ENCODE peak calls at places on chromosomes 13 and 19, in seven cellular contexts. X, E, A, D, Y, U and I are unnamed samples.

GRCh38 chr13:31846984-31847752 is 107.8 kb downstream of the RXFP2 start:
- DNase-seq in Y (no peak), A (no peak), D (no peak), U (no peak), E (no peak), X (no peak), I (no peak)

GRCh38 chr13:113207890-113208423 is 512 bp downstream of the PCID2 start:
- DNase-seq in Y (peak; percentile 70), D (peak; percentile 59), A (no peak), E (peak; percentile 35), X (no peak), U (no peak), I (no peak)

GRCh38 chr13:100789968-100790367 is 115.4 kb upstream of the TMTC4 start:
- DNase-seq in X (no peak), Y (no peak), U (no peak), D (no peak), A (no peak), E (no peak), I (no peak)

GRCh38 chr19:8654591-8655339 is 24.3 kb downstream of the NFILZ start:
- DNase-seq in X (no peak), D (peak; percentile 27), A (peak; percentile 54), E (peak; percentile 41), U (peak; percentile 47), Y (no peak), I (peak; percentile 33)

GRCh38 chr19:3607398-3608078 is 863 bp upstream of the TBXA2R start:
- DNase-seq in Y (peak; percentile 82), A (no peak), X (no peak), E (peak; percentile 72), D (no peak), U (no peak), I (no peak)

GRCh38 chr19:29211562-29212416 is 1.2 kb downstream of the UQCRFS1 start:
- DNase-seq in Y (no peak), E (no peak), X (no peak), D (peak; percentile 12), A (peak; percentile 26), U (no peak), I (no peak)

GRCh38 chr13:99396446-99396845 is 89.2 kb upstream of the GPR183 start:
- DNase-seq in D (no peak), X (no peak), U (peak; percentile 19), Y (peak; percentile 28), E (no peak), A (no peak), I (no peak)

GRCh38 chr19:35107541-35107939 is 8.1 kb upstream of the FXYD3 start:
- DNase-seq in A (no peak), X (no peak), E (no peak), Y (no peak), U (peak; percentile 72), D (no peak), I (no peak)

GRCh38 chr19:24057144-24057543 is 29.8 kb upstream of the ZNF254 start:
- DNase-seq in A (no peak), Y (no peak), E (no peak), D (no peak), U (no peak), X (no peak), I (no peak)

GRCh38 chr13:30908416-30908980 is 2.4 kb downstream of the MEDAG start:
- DNase-seq in D (peak; percentile 22), X (no peak), A (no peak), U (no peak), E (peak; percentile 47), Y (peak; percentile 83), I (no peak)

DNA sequence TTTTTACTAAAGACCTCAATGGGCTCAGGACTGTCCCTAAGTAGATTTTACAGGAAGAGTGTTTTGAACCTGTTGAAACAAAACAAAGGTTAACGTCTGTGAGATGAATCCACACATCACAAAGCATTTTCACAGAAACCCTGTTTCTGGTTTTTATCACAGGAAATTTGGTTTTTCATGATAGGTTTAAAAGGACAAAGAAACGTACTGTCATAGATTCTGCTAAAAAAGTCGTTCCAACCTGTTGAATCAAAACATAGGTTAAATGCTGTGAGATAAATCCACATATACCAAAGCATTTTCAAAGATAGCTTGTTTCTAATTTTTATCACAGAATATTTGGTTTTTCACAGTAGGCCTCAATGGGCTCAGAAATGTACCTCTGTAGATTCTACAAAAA is 1531.0 kb downstream of the UQCRFS1 start:
- DNase-seq in X (no peak), U (no peak), A (no peak), Y (no peak), E (no peak), D (no peak), I (no peak)
- H3K9me3 ChIP-seq in X (no peaks in the 10 kb centered on the region), U (peaks cover 13% of the 10 kb centered on the region), A (peaks cover 8% of the 10 kb centered on the region), Y (no peaks in the 10 kb centered on the region), E (no peaks in the 10 kb centered on the region), D (peaks cover 12% of the 10 kb centered on the region), I (no peaks in the 10 kb centered on the region)

GRCh38 chr19:11539495-11540365 is 1.1 kb downstream of the CNN1 start:
- DNase-seq in U (no peak), Y (peak; percentile 81), E (peak; percentile 28), X (no peak), A (no peak), D (peak; percentile 22), I (no peak)
- H3K27ac ChIP-seq in U (peak overlapping the region; percentile 85), Y (peak overlapping the region; percentile 97), E (peak overlapping the region; percentile 80), X (peak overlapping the region; percentile 42), A (peak overlapping the region; percentile 86), D (peak overlapping the region; percentile 91), I (no peak overlapping the region)

GRCh38 chr13:111270126-111270525 is 50.3 kb upstream of the TEX29 start:
- DNase-seq in D (no peak), U (no peak), A (no peak), E (no peak), Y (no peak), X (no peak), I (no peak)

GRCh38 chr13:111271186-111271698 is 49.2 kb upstream of the TEX29 start:
- DNase-seq in U (no peak), D (no peak), A (peak; percentile 7), Y (no peak), X (no peak), E (no peak), I (no peak)

GRCh38 chr13:111269508-111269907 is 50.9 kb upstream of the TEX29 start:
- DNase-seq in D (no peak), U (no peak), A (no peak), X (no peak), E (no peak), Y (no peak), I (no peak)

GRCh38 chr13:111272117-111272516 is 48.3 kb upstream of the TEX29 start:
- DNase-seq in A (no peak), Y (no peak), U (no peak), E (no peak), D (no peak), X (no peak), I (no peak)

DNA sequence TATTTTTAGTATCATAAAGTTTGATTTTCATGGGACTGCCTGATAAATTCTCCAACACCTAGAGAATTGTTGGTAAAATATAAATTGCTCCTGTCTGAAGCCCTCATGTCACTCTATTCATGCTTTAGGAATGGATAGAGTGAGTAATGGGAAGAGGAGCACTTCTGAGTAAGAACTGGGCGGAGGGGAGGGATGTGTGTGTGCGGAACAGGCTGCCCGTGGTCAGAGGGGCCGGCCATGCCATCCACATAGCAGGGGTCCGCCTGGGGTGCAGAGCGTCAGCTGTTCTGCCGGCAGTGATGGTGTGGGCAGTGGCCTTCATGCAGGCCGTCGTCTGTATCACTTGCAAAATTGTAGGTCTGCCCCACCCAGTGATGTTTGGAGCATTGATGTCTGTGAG is 49.7 kb upstream of the TEX29 start:
- DNase-seq in E (no peak), D (peak; percentile 55), U (no peak), Y (no peak), A (no peak), X (no peak), I (no peak)
- H3K4me3 ChIP-seq in E (no peak overlapping the region), D (no peak overlapping the region), U (no peak overlapping the region), Y (no peak overlapping the region), A (no peak overlapping the region), X (no peak overlapping the region), I (no peak overlapping the region)

GRCh38 chr19:57706346-57706745 is 2.7 kb downstream of the ZNF154 start:
- DNase-seq in E (no peak), D (no peak), X (no peak), A (no peak), Y (no peak), U (no peak), I (no peak)
- H3K9me3 ChIP-seq in E (peaks cover 100% of the 10 kb centered on the region), D (peaks cover 51% of the 10 kb centered on the region), X (no peaks in the 10 kb centered on the region), A (peaks cover 78% of the 10 kb centered on the region), Y (peaks cover 100% of the 10 kb centered on the region), U (peaks cover 88% of the 10 kb centered on the region), I (peaks cover 26% of the 10 kb centered on the region)

GRCh38 chr13:97339989-97340361 is 94.0 kb upstream of the RAP2A start:
- DNase-seq in E (no peak), X (no peak), U (no peak), A (no peak), Y (no peak), D (no peak), I (no peak)
- H3K27ac ChIP-seq in E (peak overlapping the region; percentile 77), X (no peak overlapping the region), U (peak overlapping the region; percentile 84), A (peak overlapping the region; percentile 10), Y (peak overlapping the region; percentile 79), D (peak overlapping the region; percentile 65), I (peak overlapping the region; percentile 96)

GRCh38 chr19:38389101-38389925 is 816 bp downstream of the SPRED3 start:
- DNase-seq in D (peak; percentile 82), A (no peak), U (no peak), Y (peak; percentile 84), X (peak; percentile 29), E (no peak), I (no peak)
- H3K4me3 ChIP-seq in D (peak overlapping the region; percentile 67), A (peak overlapping the region; percentile 0), U (peak overlapping the region; percentile 53), Y (peak overlapping the region; percentile 58), X (peak overlapping the region; percentile 56), E (peak overlapping the region; percentile 66), I (peak overlapping the region; percentile 55)

GRCh38 chr19:44182145-44182544 is 17.2 kb downstream of the ZNF226 start:
- DNase-seq in E (no peak), Y (no peak), D (no peak), X (no peak), A (no peak), U (no peak), I (no peak)
- H3K9me3 ChIP-seq in E (peaks cover 98% of the 10 kb centered on the region), Y (peaks cover 99% of the 10 kb centered on the region), D (peaks cover 29% of the 10 kb centered on the region), X (no peaks in the 10 kb centered on the region), A (peaks cover 13% of the 10 kb centered on the region), U (peaks cover 88% of the 10 kb centered on the region), I (peaks cover 4% of the 10 kb centered on the region)

GRCh38 chr19:55344444-55344843 is 4.8 kb downstream of the KMT5C start:
- DNase-seq in U (no peak), E (no peak), D (no peak), Y (no peak), A (no peak), X (no peak), I (no peak)
- H3K27ac ChIP-seq in U (no peak overlapping the region), E (no peak overlapping the region), D (no peak overlapping the region), Y (no peak overlapping the region), A (no peak overlapping the region), X (no peak overlapping the region), I (no peak overlapping the region)